ENCODE peak calls at places on chromosomes 11 and 22, in four cellular contexts. E is CD8-positive, alpha-beta T cell; O is fibroblast of lung; Y is neural progenitor cell. X is an unnamed sample. For H3K36me3, the result is how much of the 10 kb centered on the place peaks cover.

GRCh38 chr22:45473626-45474237 is 29.0 kb upstream of the FBLN1 start:
- DNase-seq in O (no peak), Y (peak), E (no peak), X (peak)

GRCh38 chr11:44421090-44421675 is 111.2 kb upstream of the ALX4 start:
- DNase-seq in O (no peak), E (no peak), Y (peak), X (no peak)

GRCh38 chr11:116515666-116516184 is 257.1 kb downstream of the BUD13 start:
- DNase-seq in Y (no peak), E (no peak), O (no peak), X (no peak)

GRCh38 chr22:38782402-38783094 is 11.4 kb downstream of the DNAL4 start:
- DNase-seq in O (no peak), E (no peak), Y (peak), X (no peak)

GRCh38 chr11:74701351-74701750 is 29.9 kb downstream of the CHRDL2 start:
- DNase-seq in Y (peak), E (no peak), O (no peak), X (no peak)

GRCh38 chr11:10490398-10491232 is 35.6 kb downstream of the AMPD3 start:
- DNase-seq in O (peak), E (no peak), Y (peak), X (peak)

GRCh38 chr11:69801513-69802335 is 17.5 kb downstream of the FGF3 start:
- DNase-seq in Y (peak), O (peak), E (peak), X (no peak)

GRCh38 chr11:70462818-70463477 is 64.6 kb downstream of the CTTN start:
- DNase-seq in O (no peak), E (no peak), Y (no peak), X (no peak)

GRCh38 chr11:132944557-132944920 is 587.8 kb downstream of the OPCML start:
- DNase-seq in O (no peak), E (no peak), Y (peak), X (no peak)

GRCh38 chr11:11149671-11150459 is 203.2 kb downstream of the CSNK2A3 start:
- DNase-seq in E (no peak), Y (no peak), O (no peak), X (no peak)

GRCh38 chr11:113147249-113147648 is 167.1 kb upstream of the TTC12 start:
- DNase-seq in Y (peak), O (no peak), E (no peak), X (no peak)

GRCh38 chr11:118321386-118322082 is 17.0 kb downstream of the CD3E start:
- DNase-seq in Y (no peak), O (no peak), E (no peak), X (no peak)

GRCh38 chr11:111814106-111814505 is 47.9 kb upstream of the PPP2R1B start:
- DNase-seq in Y (no peak), O (no peak), E (no peak), X (no peak)

GRCh38 chr11:11782532-11783110 is 59.2 kb upstream of the USP47 start:
- DNase-seq in Y (no peak), E (no peak), O (no peak), X (no peak)

GRCh38 chr22:46072030-46072881 is 78.1 kb upstream of the PPARA start:
- DNase-seq in O (no peak), Y (peak), E (no peak), X (peak)

GRCh38 chr22:35978889-35979288 is 49.7 kb downstream of the RBFOX2 start:
- DNase-seq in E (no peak), O (no peak), Y (no peak), X (no peak)

GRCh38 chr11:28089378-28089777 is 18.6 kb downstream of the KIF18A start:
- DNase-seq in E (no peak), Y (no peak), O (peak), X (no peak)

GRCh38 chr11:97746832-97747231 is 1273.9 kb upstream of the CNTN5 start:
- DNase-seq in Y (no peak), O (no peak), E (no peak), X (no peak)

GRCh38 chr11:78557236-78557635 is 17.4 kb downstream of the NARS2 start:
- DNase-seq in E (no peak), O (no peak), Y (peak), X (no peak)

GRCh38 chr22:29115682-29116313 is 43.0 kb downstream of the KREMEN1 start:
- DNase-seq in O (no peak), Y (no peak), E (no peak), X (no peak)

GRCh38 chr11:133953571-133953970 is 3.2 kb downstream of the IGSF9B start:
- DNase-seq in E (no peak), O (no peak), Y (no peak), X (no peak)

GRCh38 chr11:44854146-44854545 is 96.5 kb downstream of the TP53I11 start:
- DNase-seq in E (no peak), Y (no peak), O (no peak), X (no peak)

GRCh38 chr22:36155702-36156101 is 4.9 kb downstream of the APOL3 start:
- DNase-seq in Y (no peak), O (peak), E (no peak), X (no peak)

GRCh38 chr11:26993965-26994446 is at the start of gene FIBIN:
- DNase-seq in Y (peak), E (no peak), O (peak), X (peak)

GRCh38 chr22:25853902-25854301 is 111.9 kb downstream of the MYO18B start:
- DNase-seq in E (no peak), O (no peak), Y (peak), X (no peak)

GRCh38 chr22:29202231-29203192 is 3.2 kb upstream of the EMID1 start:
- DNase-seq in Y (peak), E (peak), O (peak), X (peak)

GRCh38 chr11:12192796-12193514 is 82.6 kb downstream of the MICAL2 start:
- DNase-seq in O (no peak), Y (no peak), E (no peak), X (no peak)

DNA sequence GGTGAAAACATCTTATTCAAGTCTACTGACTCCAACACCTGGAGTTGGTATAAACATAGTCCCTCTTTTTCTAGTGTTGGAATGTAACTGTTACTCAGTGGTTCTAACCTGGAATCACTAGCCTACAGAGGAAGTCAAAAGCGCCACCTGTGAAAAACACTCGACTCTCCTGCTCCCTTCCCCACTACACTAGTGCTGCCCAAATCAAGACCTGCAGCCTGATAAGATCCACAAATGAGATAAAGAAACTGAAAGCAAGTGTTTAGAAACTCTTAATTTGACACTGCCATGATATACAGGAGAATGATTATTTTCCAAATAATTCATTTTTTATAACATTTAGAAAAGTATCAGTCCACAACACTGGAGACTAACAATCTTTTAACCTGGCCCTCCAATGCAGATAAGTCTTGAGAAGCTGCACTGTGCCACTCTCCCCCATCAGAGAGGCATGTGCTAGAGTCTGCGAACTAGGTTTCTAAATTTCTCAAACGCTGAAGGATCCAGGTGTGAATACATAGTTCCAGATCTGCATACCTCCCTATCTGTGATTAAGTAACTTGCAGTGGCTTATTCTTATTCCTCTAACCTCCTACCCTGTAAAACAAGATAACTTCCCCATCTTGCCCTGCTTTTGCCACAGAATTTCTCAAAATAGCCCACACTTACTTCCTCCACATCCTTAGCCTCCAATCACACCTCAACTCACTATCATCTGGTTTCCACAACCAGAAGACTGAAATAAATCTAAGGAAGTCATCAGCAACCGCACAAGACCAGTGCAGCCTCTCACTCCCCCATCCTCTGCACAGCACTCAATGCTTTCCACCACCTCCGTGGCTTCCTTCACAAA is 88.1 kb downstream of the RRAS2 start:
- DNase-seq in O (no peak), E (no peak), Y (no peak), X (no peak)
- H3K36me3 ChIP-seq in O (under half), E (under half), Y (under half), X (under half)

GRCh38 chr11:47306484-47306844 is 36.5 kb downstream of the MADD start:
- DNase-seq in O (no peak), Y (no peak), E (no peak), X (no peak)

GRCh38 chr11:47302853-47303252 is 32.9 kb downstream of the MADD start:
- DNase-seq in Y (no peak), O (no peak), E (no peak), X (no peak)

GRCh38 chr11:47305734-47306483 is 36.0 kb downstream of the MADD start:
- DNase-seq in Y (no peak), E (no peak), O (no peak), X (peak)

GRCh38 chr11:47308050-47308823 is 38.3 kb downstream of the MADD start:
- DNase-seq in E (no peak), Y (peak), O (no peak), X (no peak)
- H3K36me3 ChIP-seq in E (half or more), Y (under half), O (under half), X (half or more)

DNA sequence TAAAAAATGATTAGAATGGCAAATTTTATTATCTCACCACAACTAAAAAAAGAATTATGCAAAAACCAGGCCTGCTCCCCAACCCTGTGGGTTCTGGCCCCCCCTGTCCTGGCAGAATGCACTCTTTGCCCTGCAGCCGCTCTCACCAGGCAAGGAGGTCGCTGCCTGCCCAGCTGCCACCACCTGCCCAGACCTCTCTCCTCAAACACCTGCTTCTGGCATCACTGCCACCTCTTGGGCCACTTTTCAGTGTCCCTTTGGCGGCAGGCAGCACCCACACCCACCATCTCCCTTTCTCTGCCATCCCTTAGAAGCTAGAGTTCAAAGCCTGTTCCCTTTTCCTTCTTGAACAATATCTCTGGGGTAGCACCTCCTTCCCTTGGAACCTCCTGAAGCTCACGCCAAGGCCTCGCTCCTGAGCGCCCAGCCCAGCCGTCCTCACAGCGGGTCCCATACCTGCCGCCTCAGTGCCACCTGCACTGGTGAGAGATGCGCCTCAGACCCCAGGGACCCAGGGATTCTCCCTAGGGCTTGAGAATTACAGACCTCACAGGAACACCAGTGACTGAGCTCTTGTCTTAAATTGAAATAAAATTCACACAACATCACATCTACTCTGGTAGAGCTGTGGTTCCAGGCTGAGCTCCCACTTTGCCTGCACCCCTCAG is 44.6 kb downstream of the SGSM3 start:
- DNase-seq in O (no peak), Y (no peak), E (no peak), X (no peak)
- H3K36me3 ChIP-seq in O (under half), Y (under half), E (under half), X (under half)

GRCh38 chr11:2954263-2954662 is 25.0 kb upstream of the PHLDA2 start:
- DNase-seq in O (no peak), E (no peak), Y (no peak), X (no peak)

GRCh38 chr11:2951235-2952110 is 22.3 kb upstream of the PHLDA2 start:
- DNase-seq in E (no peak), Y (no peak), O (peak), X (no peak)

GRCh38 chr11:2947744-2948143 is 18.5 kb upstream of the PHLDA2 start:
- DNase-seq in Y (no peak), O (no peak), E (no peak), X (no peak)

GRCh38 chr11:2949920-2950319 is 20.7 kb upstream of the PHLDA2 start:
- DNase-seq in O (no peak), Y (no peak), E (no peak), X (no peak)

GRCh38 chr11:2950825-2951224 is 21.6 kb upstream of the PHLDA2 start:
- DNase-seq in Y (no peak), E (no peak), O (no peak), X (no peak)
- H3K36me3 ChIP-seq in Y (under half), E (half or more), O (under half), X (half or more)

X was measured in heart left ventricle.